ENCODE peak calls at places on chromosomes 7 and 10, in five cellular contexts. L, F, Y, S and P are unnamed samples.

GRCh38 chr10:33291053-33291592 is 43.3 kb downstream of the NRP1 start:
- DNase-seq in L (peak; percentile 43), F (no peak), Y (no peak), S (no peak), P (no peak)

GRCh38 chr10:1477578-1477977 is 259.7 kb downstream of the ADARB2 start:
- DNase-seq in L (no peak), F (no peak), Y (no peak), S (no peak), P (no peak)

GRCh38 chr10:84574101-84574500 is 245.7 kb downstream of the CCSER2 start:
- DNase-seq in L (no peak), F (no peak), Y (no peak), S (no peak), P (no peak)

GRCh38 chr7:103685646-103686418 is 239.8 kb upstream of the SLC26A5 start:
- DNase-seq in L (no peak), F (no peak), Y (no peak), S (no peak), P (no peak)

GRCh38 chr7:31065840-31066239 is 13.7 kb downstream of the ADCYAP1R1 start:
- DNase-seq in L (no peak), F (no peak), Y (no peak), S (no peak), P (no peak)

GRCh38 chr10:24969732-24970330 is 17.4 kb upstream of the PRTFDC1 start:
- DNase-seq in L (no peak), F (no peak), Y (no peak), S (no peak), P (no peak)

GRCh38 chr7:109793-110556 is 82.4 kb upstream of the FAM20C start:
- DNase-seq in L (no peak), F (no peak), Y (no peak), S (no peak), P (no peak)

GRCh38 chr7:141027043-141027442 is 12.3 kb upstream of the MRPS33 start:
- DNase-seq in L (no peak), F (no peak), Y (no peak), S (no peak), P (peak; percentile 32)

GRCh38 chr10:35824704-35825103 is 182.6 kb upstream of the FZD8 start:
- DNase-seq in L (no peak), F (no peak), Y (no peak), S (no peak), P (no peak)

GRCh38 chr7:142357953-142358520 is 100.2 kb upstream of the PRSS58 start:
- DNase-seq in L (peak; percentile 47), F (no peak), Y (peak; percentile 75), S (peak; percentile 73), P (peak; percentile 28)

GRCh38 chr10:96427291-96427690 is 68.5 kb upstream of the OPALIN start:
- DNase-seq in L (no peak), F (no peak), Y (no peak), S (no peak), P (no peak)

GRCh38 chr7:129494041-129494440 is 8.3 kb upstream of the SMKR1 start:
- DNase-seq in L (no peak), F (no peak), Y (no peak), S (no peak), P (no peak)

GRCh38 chr7:100221767-100222444 is 2.2 kb downstream of the PVRIG start:
- DNase-seq in L (no peak), F (no peak), Y (no peak), S (no peak), P (no peak)

DNA sequence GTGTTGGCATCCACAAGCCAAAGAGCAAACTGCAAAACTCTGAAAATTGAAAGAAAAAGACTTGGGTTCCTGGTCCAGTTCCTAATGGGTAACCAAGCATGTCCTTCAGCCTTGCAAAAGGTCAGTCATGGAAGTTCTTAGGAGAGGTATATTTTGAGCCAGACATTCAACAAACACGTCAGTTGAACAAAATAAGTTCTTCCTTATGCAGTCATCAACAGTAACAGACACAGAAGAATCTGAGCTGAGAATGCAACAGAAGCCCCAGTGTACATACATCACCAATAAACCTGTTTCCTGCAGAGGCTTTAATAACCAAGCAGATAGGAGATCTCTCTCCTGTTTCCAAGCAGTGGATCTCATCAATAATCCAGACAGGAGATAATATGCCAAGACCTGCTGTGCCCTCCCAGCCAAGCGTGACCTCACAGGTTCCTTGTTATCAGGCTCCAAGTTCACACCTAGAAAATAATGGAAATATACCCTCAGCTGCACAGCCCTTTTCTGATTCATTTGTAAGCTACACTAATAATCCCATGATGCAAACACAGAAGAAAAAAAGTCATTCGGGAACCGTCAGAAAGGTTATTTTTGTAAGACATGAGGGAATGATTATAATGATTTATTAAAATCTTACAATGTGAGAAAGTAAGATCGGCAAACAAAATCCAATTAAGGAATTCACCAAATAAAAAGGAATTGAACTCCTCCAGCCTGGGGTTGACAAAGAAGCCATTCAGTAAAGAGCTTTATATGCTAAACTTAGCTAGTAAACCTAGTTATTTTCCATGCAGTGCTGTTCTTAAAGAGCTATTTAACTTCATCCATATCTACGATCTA is 90.7 kb downstream of the DGKI start:
- DNase-seq in L (no peak), F (no peak), Y (no peak), S (no peak), P (no peak)
- TF ChIP-seq ATF3 in L (no peak), F (no peak), Y (no peak), S (no peak), P (no peak)

DNA sequence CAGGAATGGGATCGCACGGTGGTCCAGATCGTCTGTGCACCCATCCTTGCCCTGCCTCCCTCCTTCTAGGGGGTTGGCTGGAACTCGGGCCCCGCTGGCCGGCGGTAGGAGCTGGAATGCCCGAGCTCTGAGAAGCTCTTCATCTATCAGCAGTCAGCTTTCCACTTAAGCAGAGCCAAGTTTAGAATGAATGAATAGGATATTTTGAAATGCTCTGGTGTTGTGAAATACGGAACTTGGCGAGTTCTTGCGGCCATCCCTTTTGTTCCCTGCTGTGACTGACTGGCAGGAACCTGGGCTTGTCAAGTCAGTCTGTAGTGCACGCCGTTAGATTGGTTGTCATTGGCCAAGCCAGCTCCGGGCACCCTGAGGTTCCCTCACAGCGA is 33.3 kb downstream of the FOXK1 start:
- DNase-seq in L (peak; percentile 83), F (no peak), Y (no peak), S (no peak), P (no peak)
- TF ChIP-seq ATF3 in L (no peak), F (no peak), Y (no peak), S (no peak), P (no peak)

DNA sequence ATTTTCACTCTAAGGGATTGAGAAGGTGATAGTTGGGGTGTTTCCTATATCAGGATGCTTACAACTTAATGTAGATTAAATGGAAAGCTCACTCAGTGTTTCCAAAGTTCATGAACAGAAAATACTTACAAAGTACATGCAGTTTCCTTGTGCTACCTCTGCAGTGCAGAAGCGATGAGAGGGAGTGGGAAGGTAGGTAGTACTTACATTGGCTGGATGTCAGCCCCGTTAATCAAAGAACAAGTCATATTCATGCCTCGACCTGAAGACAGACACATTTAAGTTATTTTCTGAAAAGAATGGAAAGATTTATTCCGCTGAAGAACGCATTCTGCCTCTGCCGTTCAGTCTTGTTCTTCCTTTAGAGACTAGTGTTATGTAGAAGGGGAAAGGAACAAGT is 93.1 kb downstream of the ZMYND11 start:
- DNase-seq in L (no peak), F (no peak), Y (no peak), S (no peak), P (no peak)
- TF ChIP-seq ATF3 in L (no peak), F (no peak), Y (no peak), S (no peak), P (no peak)

GRCh38 chr7:40843338-40844026 is 708.7 kb downstream of the SUGCT start:
- DNase-seq in L (no peak), F (no peak), Y (no peak), S (no peak), P (no peak)
- TF ChIP-seq ATF3 in L (no peak), F (no peak), Y (no peak), S (no peak), P (no peak)